ENCODE peak calls at places on chromosome 5, in six cellular contexts. C is CD4-positive, alpha-beta T cell; A is uterus; K is lung; E is stomach; G is suprapubic skin. H is an unnamed sample.
A peak's percentile ranks its signal among the peaks of the same experiment; 100 is the strongest.

GRCh38 chr5:80254767-80255424 is 952 bp downstream of the SERINC5 start:
- DNase-seq in C (no peak), A (no peak), K (no peak), E (peak; percentile 49), G (no peak), H (peak; percentile 25)

GRCh38 chr5:72364961-72365360 is 44.8 kb downstream of the PTCD2 start:
- DNase-seq in C (no peak), A (no peak), K (no peak), E (no peak), G (no peak), H (no peak)

GRCh38 chr5:109837226-109837861 is 147.6 kb downstream of the MAN2A1 start:
- DNase-seq in C (no peak), A (no peak), K (no peak), E (no peak), G (no peak), H (no peak)

GRCh38 chr5:64599226-64599625 is 91.1 kb upstream of the SHISAL2B start:
- DNase-seq in C (no peak), A (no peak), K (no peak), E (no peak), G (no peak), H (no peak)

GRCh38 chr5:65482727-65483473 is 1.2 kb upstream of the ADAMTS6 start:
- DNase-seq in C (no peak), A (peak; percentile 25), K (no peak), E (no peak), G (no peak), H (no peak)

GRCh38 chr5:139251281-139251687 is 42.3 kb upstream of the MATR3 start:
- DNase-seq in C (peak; percentile 16), A (no peak), K (no peak), E (no peak), G (no peak), H (peak; percentile 44)

GRCh38 chr5:41270423-41271251 is 57.3 kb upstream of the C6 start:
- DNase-seq in C (no peak), A (peak; percentile 38), K (no peak), E (peak; percentile 30), G (no peak), H (no peak)

GRCh38 chr5:113505181-113505580 is 8.3 kb upstream of the YTHDC2 start:
- DNase-seq in C (no peak), A (no peak), K (no peak), E (no peak), G (no peak), H (no peak)

GRCh38 chr5:142439208-142439607 is 114.4 kb upstream of the SPRY4 start:
- DNase-seq in C (no peak), A (no peak), K (no peak), E (no peak), G (no peak), H (no peak)

GRCh38 chr5:125829349-125829748 is 593.9 kb upstream of the GRAMD2B start:
- DNase-seq in C (no peak), A (no peak), K (no peak), E (no peak), G (no peak), H (no peak)

GRCh38 chr5:172864747-172865146 is 30.7 kb downstream of the ERGIC1 start:
- DNase-seq in C (no peak), A (peak; percentile 46), K (no peak), E (no peak), G (no peak), H (no peak)

GRCh38 chr5:132476853-132477729 is 13.5 kb downstream of the IRF1 start:
- DNase-seq in C (no peak), A (no peak), K (no peak), E (no peak), G (peak; percentile 40), H (peak; percentile 75)

GRCh38 chr5:106862450-106863193 is 808.1 kb downstream of the EFNA5 start:
- DNase-seq in C (no peak), A (no peak), K (no peak), E (no peak), G (no peak), H (no peak)

GRCh38 chr5:66666778-66667177 is 70.6 kb downstream of the MAST4 start:
- DNase-seq in C (no peak), A (no peak), K (no peak), E (peak; percentile 40), G (no peak), H (no peak)

GRCh38 chr5:84382363-84383295 is 2.1 kb downstream of the EDIL3 start:
- DNase-seq in C (no peak), A (peak; percentile 31), K (no peak), E (no peak), G (peak; percentile 56), H (peak; percentile 47)

GRCh38 chr5:39063037-39063436 is 11.2 kb downstream of the RICTOR start:
- DNase-seq in C (no peak), A (no peak), K (no peak), E (no peak), G (no peak), H (no peak)

GRCh38 chr5:55232194-55232984 is 1.0 kb downstream of the CCNO start:
- DNase-seq in C (no peak), A (no peak), K (no peak), E (peak; percentile 54), G (peak; percentile 62), H (no peak)

GRCh38 chr5:1177826-1178528 is 23.4 kb upstream of the SLC6A19 start:
- DNase-seq in C (no peak), A (no peak), K (no peak), E (no peak), G (no peak), H (no peak)

GRCh38 chr5:145947581-145947980 is 11.2 kb downstream of the SH3RF2 start:
- DNase-seq in C (no peak), A (no peak), K (no peak), E (no peak), G (no peak), H (no peak)

GRCh38 chr5:16430349-16431089 is 35.1 kb downstream of the ZNF622 start:
- DNase-seq in C (no peak), A (no peak), K (no peak), E (no peak), G (no peak), H (no peak)

GRCh38 chr5:16431482-16431881 is 34.1 kb downstream of the ZNF622 start:
- DNase-seq in C (no peak), A (no peak), K (no peak), E (no peak), G (no peak), H (no peak)

GRCh38 chr5:16428359-16428758 is 37.2 kb downstream of the ZNF622 start:
- DNase-seq in C (no peak), A (no peak), K (no peak), E (no peak), G (no peak), H (no peak)

GRCh38 chr5:16427572-16427971 is 38.0 kb downstream of the ZNF622 start:
- DNase-seq in C (no peak), A (no peak), K (no peak), E (no peak), G (no peak), H (no peak)
- H3K27ac ChIP-seq in C (no peak overlapping the region), A (no peak overlapping the region), K (no peak overlapping the region), E (no peak overlapping the region), G (no peak overlapping the region), H (no peak overlapping the region)

GRCh38 chr5:149210229-149210628 is 61.4 kb upstream of the AFAP1L1 start:
- DNase-seq in C (no peak), A (no peak), K (no peak), E (no peak), G (no peak), H (no peak)

GRCh38 chr5:149213264-149213663 is 58.4 kb upstream of the AFAP1L1 start:
- DNase-seq in C (no peak), A (no peak), K (no peak), E (no peak), G (no peak), H (no peak)

GRCh38 chr5:149212203-149212951 is 59.3 kb upstream of the AFAP1L1 start:
- DNase-seq in C (no peak), A (no peak), K (no peak), E (no peak), G (no peak), H (no peak)

GRCh38 chr5:149210968-149211495 is 60.6 kb upstream of the AFAP1L1 start:
- DNase-seq in C (no peak), A (no peak), K (no peak), E (no peak), G (no peak), H (no peak)

GRCh38 chr5:149211566-149211965 is 60.1 kb upstream of the AFAP1L1 start:
- DNase-seq in C (no peak), A (no peak), K (no peak), E (no peak), G (no peak), H (no peak)
- H3K27ac ChIP-seq in C (no peak overlapping the region), A (no peak overlapping the region), K (no peak overlapping the region), E (peak overlapping the region; percentile 9), G (no peak overlapping the region), H (no peak overlapping the region)

GRCh38 chr5:123699571-123699970 is 187.6 kb downstream of the CSNK1G3 start:
- DNase-seq in C (no peak), A (no peak), K (no peak), E (no peak), G (no peak), H (no peak)
- H3K27ac ChIP-seq in C (no peak overlapping the region), A (peak overlapping the region; percentile 22), K (no peak overlapping the region), E (peak overlapping the region; percentile 2), G (peak overlapping the region; percentile 63), H (no peak overlapping the region)

DNA sequence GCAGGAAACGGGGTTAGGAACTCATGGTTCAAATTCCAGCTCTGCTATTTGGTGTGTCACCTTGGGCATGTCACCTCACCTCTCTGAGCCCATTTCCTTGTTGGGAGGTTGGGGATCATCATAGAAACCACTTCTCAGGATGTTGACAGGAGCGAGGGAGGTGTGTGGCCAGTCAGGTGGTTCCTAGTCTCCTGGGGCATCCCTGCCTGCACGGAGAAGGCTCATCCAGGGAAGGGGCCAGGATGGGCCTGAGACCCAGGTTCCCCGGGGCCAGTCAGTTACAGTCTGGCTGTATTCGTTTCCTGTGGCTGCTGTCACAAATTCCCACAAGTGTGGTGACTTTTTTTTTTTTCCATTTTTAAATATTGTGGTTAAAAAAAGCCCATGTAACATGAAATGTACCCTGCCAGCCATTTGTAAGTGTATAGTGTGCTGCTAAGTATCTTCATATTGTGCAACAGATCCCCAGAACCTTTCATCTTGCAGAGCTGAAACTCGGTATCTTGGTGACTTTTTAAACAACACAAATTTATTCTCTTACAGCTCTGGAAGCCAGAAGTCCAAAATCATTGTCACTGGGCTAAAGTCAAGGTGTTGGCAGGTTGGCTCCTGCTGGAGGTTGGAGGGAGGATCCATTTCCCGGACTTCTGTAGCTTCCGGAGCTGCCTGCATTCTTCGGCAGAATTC is 78.7 kb upstream of the UNC5A start:
- DNase-seq in C (no peak), A (no peak), K (no peak), E (no peak), G (no peak), H (no peak)
- H3K27ac ChIP-seq in C (no peak overlapping the region), A (no peak overlapping the region), K (no peak overlapping the region), E (no peak overlapping the region), G (no peak overlapping the region), H (no peak overlapping the region)

H was measured in Peyer's patch.